ENCODE peak calls at places on chromosomes 5 and 9, in nine cellular contexts. S is choroid plexus epithelial cell; Y is neural crest cell; D is lower lobe of right lung; P is EL; Q is HTR-8/SVneo; R is activated T-cell treated with anti-CD3 and anti-CD28 coated beads, Interleukin-2, amount 50 U/mL, for 72 hours; Z is stimulated activated CD4-positive, alpha-beta T cell treated with anti-CD3 and anti-CD28 coated beads, Interleukin-2, amount 100 ng/mL, for 48 hours; I is nephron progenitor cell. E is an unnamed sample.

GRCh38 chr5:16574789-16575785 is 41.7 kb downstream of the RETREG1 start:
- DNase-seq in D (no peak), Z (no peak), I (no peak), S (peak; percentile 84), Q (peak; percentile 45), P (peak; percentile 83), R (no peak), Y (no peak), E (no peak)

GRCh38 chr5:107282061-107282460 is 388.7 kb downstream of the EFNA5 start:
- DNase-seq in Z (no peak), D (no peak), I (no peak), Y (no peak), S (peak; percentile 43), Q (no peak), P (peak; percentile 30), R (no peak), E (no peak)

GRCh38 chr9:69376651-69377050 is 51.6 kb downstream of the ENTREP1 start:
- DNase-seq in Z (no peak), D (peak; percentile 54), S (peak; percentile 82), R (no peak), P (peak; percentile 92), I (no peak), Q (peak; percentile 29), Y (no peak), E (peak; percentile 60)

GRCh38 chr9:132150256-132150655 is 11.6 kb upstream of the NTNG2 start:
- DNase-seq in D (no peak), Q (no peak), R (no peak), Y (no peak), S (no peak), Z (no peak), I (no peak), P (no peak), E (no peak)

GRCh38 chr5:9540791-9541190 is 5.1 kb downstream of the SEMA5A start:
- DNase-seq in P (peak; percentile 75), S (peak; percentile 80), R (no peak), I (no peak), Q (no peak), Z (no peak), Y (no peak), D (no peak), E (no peak)

GRCh38 chr5:83714780-83715179 is 5.9 kb downstream of the HAPLN1 start:
- DNase-seq in Z (no peak), I (no peak), Y (no peak), Q (no peak), P (no peak), R (no peak), D (no peak), S (no peak), E (peak; percentile 15)

GRCh38 chr9:27353405-27354229 is 56.7 kb upstream of the EQTN start:
- DNase-seq in S (no peak), D (no peak), Q (no peak), I (no peak), Y (no peak), R (no peak), P (no peak), Z (no peak), E (no peak)

GRCh38 chr5:9774472-9775079 is 144.4 kb upstream of the TAS2R1 start:
- DNase-seq in I (no peak), Y (no peak), Z (no peak), R (no peak), D (no peak), P (peak; percentile 82), Q (no peak), S (peak; percentile 91), E (no peak)

GRCh38 chr9:121178676-121179372 is 22.8 kb downstream of the RAB14 start:
- DNase-seq in Z (no peak), D (no peak), Y (no peak), P (no peak), R (no peak), I (no peak), S (no peak), Q (no peak), E (no peak)

E was measured in PC-9.